ENCODE peak calls at places on chromosome 16, in nine cellular contexts. One of them, this sample, is unnamed.

GRCh38 chr16:89096768-89097527 is 3.3 kb downstream of the ACSF3 start:
- DNase-seq in prostate gland: no peak
- DNase-seq in progenitor cell of endocrine pancreas: no peak
- DNase-seq in PC-9: no peak
- DNase-seq in HFFc6: no peak
- DNase-seq in body of pancreas: no peak
- DNase-seq in omental fat pad: no peak
- DNase-seq in fibroblast of lung: no peak
- DNase-seq in heart right ventricle: no peak
- DNase-seq in this sample: no peak

GRCh38 chr16:67150833-67151396 is at the start of gene B3GNT9:
- DNase-seq in prostate gland: peak
- DNase-seq in heart right ventricle: peak
- DNase-seq in body of pancreas: no peak
- DNase-seq in HFFc6: peak
- DNase-seq in omental fat pad: no peak
- DNase-seq in progenitor cell of endocrine pancreas: no peak
- DNase-seq in fibroblast of lung: peak
- DNase-seq in PC-9: peak
- DNase-seq in this sample: no peak

GRCh38 chr16:11349599-11350276 is 4.5 kb downstream of the RMI2 start:
- DNase-seq in omental fat pad: no peak
- DNase-seq in PC-9: no peak
- DNase-seq in heart right ventricle: peak
- DNase-seq in prostate gland: peak
- DNase-seq in fibroblast of lung: peak
- DNase-seq in progenitor cell of endocrine pancreas: no peak
- DNase-seq in HFFc6: peak
- DNase-seq in body of pancreas: peak
- DNase-seq in this sample: no peak

GRCh38 chr16:59463776-59464175 is 729.7 kb upstream of the GOT2 start:
- DNase-seq in fibroblast of lung: peak
- DNase-seq in PC-9: no peak
- DNase-seq in progenitor cell of endocrine pancreas: no peak
- DNase-seq in prostate gland: no peak
- DNase-seq in omental fat pad: no peak
- DNase-seq in heart right ventricle: no peak
- DNase-seq in HFFc6: no peak
- DNase-seq in body of pancreas: no peak
- DNase-seq in this sample: no peak

GRCh38 chr16:17205279-17206139 is 265.3 kb downstream of the XYLT1 start:
- DNase-seq in progenitor cell of endocrine pancreas: no peak
- DNase-seq in prostate gland: peak
- DNase-seq in omental fat pad: no peak
- DNase-seq in body of pancreas: peak
- DNase-seq in HFFc6: peak
- DNase-seq in heart right ventricle: no peak
- DNase-seq in fibroblast of lung: peak
- DNase-seq in PC-9: no peak
- DNase-seq in this sample: no peak

GRCh38 chr16:5768445-5768844 is 670.9 kb upstream of the EEF2KMT start:
- DNase-seq in body of pancreas: no peak
- DNase-seq in prostate gland: no peak
- DNase-seq in progenitor cell of endocrine pancreas: no peak
- DNase-seq in omental fat pad: no peak
- DNase-seq in HFFc6: no peak
- DNase-seq in fibroblast of lung: no peak
- DNase-seq in PC-9: no peak
- DNase-seq in heart right ventricle: no peak
- DNase-seq in this sample: no peak

GRCh38 chr16:30394603-30395154 is 541 bp upstream of the ZNF48 start:
- DNase-seq in HFFc6: no peak
- DNase-seq in prostate gland: no peak
- DNase-seq in body of pancreas: no peak
- DNase-seq in PC-9: no peak
- DNase-seq in omental fat pad: no peak
- DNase-seq in heart right ventricle: no peak
- DNase-seq in progenitor cell of endocrine pancreas: peak
- DNase-seq in fibroblast of lung: peak
- DNase-seq in this sample: no peak

GRCh38 chr16:77788196-77789084 is at the start of gene VAT1L:
- DNase-seq in HFFc6: no peak
- DNase-seq in prostate gland: no peak
- DNase-seq in heart right ventricle: peak
- DNase-seq in PC-9: no peak
- DNase-seq in progenitor cell of endocrine pancreas: no peak
- DNase-seq in body of pancreas: no peak
- DNase-seq in omental fat pad: no peak
- DNase-seq in fibroblast of lung: peak
- DNase-seq in this sample: peak

GRCh38 chr16:75996491-75996890 is 270.2 kb upstream of the CPHXL start:
- DNase-seq in body of pancreas: no peak
- DNase-seq in PC-9: no peak
- DNase-seq in prostate gland: no peak
- DNase-seq in heart right ventricle: no peak
- DNase-seq in HFFc6: no peak
- DNase-seq in progenitor cell of endocrine pancreas: no peak
- DNase-seq in fibroblast of lung: no peak
- DNase-seq in omental fat pad: no peak
- DNase-seq in this sample: no peak

GRCh38 chr16:4160663-4161436 is 44.6 kb upstream of the ADCY9 start:
- DNase-seq in body of pancreas: no peak
- DNase-seq in heart right ventricle: no peak
- DNase-seq in PC-9: no peak
- DNase-seq in prostate gland: no peak
- DNase-seq in progenitor cell of endocrine pancreas: no peak
- DNase-seq in fibroblast of lung: no peak
- DNase-seq in omental fat pad: no peak
- DNase-seq in HFFc6: no peak
- DNase-seq in this sample: no peak

GRCh38 chr16:30561212-30561816 is 3.1 kb upstream of the ZNF764 start:
- DNase-seq in prostate gland: no peak
- DNase-seq in body of pancreas: peak
- DNase-seq in heart right ventricle: peak
- DNase-seq in progenitor cell of endocrine pancreas: no peak
- DNase-seq in HFFc6: no peak
- DNase-seq in PC-9: peak
- DNase-seq in fibroblast of lung: no peak
- DNase-seq in omental fat pad: no peak
- DNase-seq in this sample: no peak

GRCh38 chr16:24677388-24677787 is 52.1 kb upstream of the TNRC6A start:
- DNase-seq in heart right ventricle: no peak
- DNase-seq in omental fat pad: no peak
- DNase-seq in body of pancreas: no peak
- DNase-seq in progenitor cell of endocrine pancreas: no peak
- DNase-seq in fibroblast of lung: no peak
- DNase-seq in prostate gland: no peak
- DNase-seq in HFFc6: no peak
- DNase-seq in PC-9: no peak
- DNase-seq in this sample: no peak

GRCh38 chr16:21574372-21574771 is 25.0 kb upstream of the METTL9 start:
- DNase-seq in heart right ventricle: no peak
- DNase-seq in fibroblast of lung: no peak
- DNase-seq in PC-9: no peak
- DNase-seq in prostate gland: no peak
- DNase-seq in HFFc6: no peak
- DNase-seq in omental fat pad: no peak
- DNase-seq in progenitor cell of endocrine pancreas: no peak
- DNase-seq in body of pancreas: no peak
- DNase-seq in this sample: no peak

GRCh38 chr16:11560701-11561439 is 25.8 kb downstream of the LITAF start:
- DNase-seq in PC-9: no peak
- DNase-seq in progenitor cell of endocrine pancreas: no peak
- DNase-seq in prostate gland: no peak
- DNase-seq in heart right ventricle: no peak
- DNase-seq in omental fat pad: no peak
- DNase-seq in body of pancreas: no peak
- DNase-seq in fibroblast of lung: no peak
- DNase-seq in HFFc6: peak
- DNase-seq in this sample: no peak

GRCh38 chr16:50718061-50718760 is 23.7 kb upstream of the CYLD start:
- DNase-seq in omental fat pad: no peak
- DNase-seq in body of pancreas: no peak
- DNase-seq in prostate gland: no peak
- DNase-seq in progenitor cell of endocrine pancreas: no peak
- DNase-seq in PC-9: no peak
- DNase-seq in heart right ventricle: no peak
- DNase-seq in HFFc6: peak
- DNase-seq in fibroblast of lung: no peak
- DNase-seq in this sample: no peak

GRCh38 chr16:51119576-51120288 is 31.3 kb downstream of the SALL1 start:
- DNase-seq in progenitor cell of endocrine pancreas: no peak
- DNase-seq in omental fat pad: no peak
- DNase-seq in heart right ventricle: no peak
- DNase-seq in PC-9: no peak
- DNase-seq in fibroblast of lung: no peak
- DNase-seq in HFFc6: no peak
- DNase-seq in prostate gland: no peak
- DNase-seq in body of pancreas: no peak
- DNase-seq in this sample: no peak

GRCh38 chr16:50182441-50182840 is 29.3 kb downstream of the TENT4B start:
- DNase-seq in HFFc6: no peak
- DNase-seq in body of pancreas: no peak
- DNase-seq in omental fat pad: no peak
- DNase-seq in PC-9: no peak
- DNase-seq in progenitor cell of endocrine pancreas: no peak
- DNase-seq in fibroblast of lung: no peak
- DNase-seq in prostate gland: no peak
- DNase-seq in heart right ventricle: no peak
- DNase-seq in this sample: no peak

GRCh38 chr16:17519041-17519440 is 48.3 kb upstream of the XYLT1 start:
- DNase-seq in HFFc6: peak
- DNase-seq in progenitor cell of endocrine pancreas: no peak
- DNase-seq in fibroblast of lung: peak
- DNase-seq in body of pancreas: no peak
- DNase-seq in PC-9: no peak
- DNase-seq in heart right ventricle: no peak
- DNase-seq in omental fat pad: no peak
- DNase-seq in prostate gland: no peak
- DNase-seq in this sample: no peak

GRCh38 chr16:66903544-66904427 is 14.9 kb downstream of the CDH16 start:
- DNase-seq in fibroblast of lung: no peak
- DNase-seq in omental fat pad: no peak
- DNase-seq in progenitor cell of endocrine pancreas: no peak
- DNase-seq in prostate gland: no peak
- DNase-seq in body of pancreas: no peak
- DNase-seq in PC-9: no peak
- DNase-seq in heart right ventricle: peak
- DNase-seq in HFFc6: no peak
- DNase-seq in this sample: no peak

GRCh38 chr16:51151435-51151950 is 423 bp upstream of the SALL1 start:
- DNase-seq in progenitor cell of endocrine pancreas: peak
- DNase-seq in fibroblast of lung: peak
- DNase-seq in prostate gland: no peak
- DNase-seq in body of pancreas: peak
- DNase-seq in HFFc6: peak
- DNase-seq in PC-9: no peak
- DNase-seq in heart right ventricle: peak
- DNase-seq in omental fat pad: no peak
- DNase-seq in this sample: peak

GRCh38 chr16:52547001-52547833 is at the start of gene TOX3:
- DNase-seq in prostate gland: no peak
- DNase-seq in body of pancreas: peak
- DNase-seq in HFFc6: no peak
- DNase-seq in progenitor cell of endocrine pancreas: peak
- DNase-seq in omental fat pad: no peak
- DNase-seq in PC-9: no peak
- DNase-seq in heart right ventricle: peak
- DNase-seq in fibroblast of lung: no peak
- DNase-seq in this sample: no peak
- TF ChIP-seq CTCF in prostate gland: no peak
- TF ChIP-seq CTCF in body of pancreas: no peak
- TF ChIP-seq CTCF in HFFc6: no peak
- TF ChIP-seq CTCF in progenitor cell of endocrine pancreas: no peak
- TF ChIP-seq CTCF in omental fat pad: no peak
- TF ChIP-seq CTCF in PC-9: no peak
- TF ChIP-seq CTCF in heart right ventricle: no peak
- TF ChIP-seq CTCF in fibroblast of lung: no peak
- TF ChIP-seq CTCF in this sample: no peak

DNA sequence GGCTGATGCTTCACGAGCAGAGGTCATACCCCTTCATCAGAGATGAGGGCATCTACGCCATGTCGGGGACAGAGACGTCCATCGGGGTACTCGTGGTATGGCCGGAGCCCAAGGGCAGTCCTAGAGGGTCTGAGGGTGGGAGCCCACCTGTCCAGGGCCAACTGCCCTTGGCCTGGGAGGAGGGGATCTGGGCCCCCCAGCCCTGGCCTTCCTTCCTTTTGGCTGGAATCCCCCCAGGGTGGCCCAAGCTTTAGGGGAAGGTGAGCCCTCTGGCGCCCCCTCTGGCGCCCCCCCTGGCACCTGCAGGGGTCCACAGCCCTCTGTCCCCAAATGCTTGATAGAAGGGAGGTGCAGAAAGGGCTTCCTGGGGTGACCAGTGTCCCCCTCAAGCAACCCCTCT is 69.3 kb downstream of the SCNN1B start:
- DNase-seq in progenitor cell of endocrine pancreas: no peak
- DNase-seq in body of pancreas: no peak
- DNase-seq in prostate gland: no peak
- DNase-seq in fibroblast of lung: no peak
- DNase-seq in omental fat pad: no peak
- DNase-seq in PC-9: no peak
- DNase-seq in heart right ventricle: no peak
- DNase-seq in HFFc6: no peak
- DNase-seq in this sample: no peak
- TF ChIP-seq CTCF in progenitor cell of endocrine pancreas: peak
- TF ChIP-seq CTCF in body of pancreas: no peak
- TF ChIP-seq CTCF in prostate gland: no peak
- TF ChIP-seq CTCF in fibroblast of lung: no peak
- TF ChIP-seq CTCF in omental fat pad: no peak
- TF ChIP-seq CTCF in PC-9: no peak
- TF ChIP-seq CTCF in heart right ventricle: no peak
- TF ChIP-seq CTCF in HFFc6: no peak
- TF ChIP-seq CTCF in this sample: no peak

GRCh38 chr16:73214825-73215481 is 167.0 kb upstream of the ZFHX3 start:
- DNase-seq in body of pancreas: no peak
- DNase-seq in progenitor cell of endocrine pancreas: no peak
- DNase-seq in fibroblast of lung: peak
- DNase-seq in heart right ventricle: no peak
- DNase-seq in PC-9: no peak
- DNase-seq in prostate gland: no peak
- DNase-seq in omental fat pad: no peak
- DNase-seq in HFFc6: peak
- DNase-seq in this sample: no peak
- TF ChIP-seq CTCF in body of pancreas: no peak
- TF ChIP-seq CTCF in progenitor cell of endocrine pancreas: no peak
- TF ChIP-seq CTCF in fibroblast of lung: no peak
- TF ChIP-seq CTCF in heart right ventricle: no peak
- TF ChIP-seq CTCF in PC-9: no peak
- TF ChIP-seq CTCF in prostate gland: no peak
- TF ChIP-seq CTCF in omental fat pad: no peak
- TF ChIP-seq CTCF in HFFc6: no peak
- TF ChIP-seq CTCF in this sample: no peak

DNA sequence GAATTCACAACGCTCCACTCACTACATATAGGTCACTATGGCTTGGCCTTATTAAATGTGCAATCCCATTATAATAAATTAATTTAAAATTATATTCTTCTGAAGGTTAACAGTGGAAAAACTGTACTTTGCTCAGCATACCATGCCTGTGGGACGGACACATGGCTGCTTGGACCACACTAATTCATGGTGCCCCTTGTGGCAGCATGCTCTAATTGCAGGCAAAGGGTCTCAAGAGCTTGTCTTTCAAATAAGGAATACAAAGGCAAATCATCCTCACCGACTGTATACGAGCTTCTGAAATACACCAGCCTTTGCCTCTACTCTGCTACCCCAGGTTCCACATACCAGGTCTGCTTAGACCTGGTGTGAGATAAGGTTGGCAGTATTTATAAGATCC is 11.7 kb downstream of the SMPD3 start:
- DNase-seq in omental fat pad: no peak
- DNase-seq in body of pancreas: no peak
- DNase-seq in HFFc6: no peak
- DNase-seq in PC-9: no peak
- DNase-seq in fibroblast of lung: no peak
- DNase-seq in heart right ventricle: no peak
- DNase-seq in progenitor cell of endocrine pancreas: no peak
- DNase-seq in prostate gland: no peak
- DNase-seq in this sample: no peak
- TF ChIP-seq CTCF in omental fat pad: no peak
- TF ChIP-seq CTCF in body of pancreas: no peak
- TF ChIP-seq CTCF in HFFc6: peak
- TF ChIP-seq CTCF in PC-9: peak
- TF ChIP-seq CTCF in fibroblast of lung: peak
- TF ChIP-seq CTCF in heart right ventricle: no peak
- TF ChIP-seq CTCF in progenitor cell of endocrine pancreas: peak
- TF ChIP-seq CTCF in prostate gland: peak
- TF ChIP-seq CTCF in this sample: peak